ENCODE peak calls at places on chromosomes 11 and 22, in four cellular contexts. B is lower leg skin, P is IMR-90, R is spleen. F is an unnamed sample.

GRCh38 chr11:110951041-110951440 is 238.8 kb upstream of the ARHGAP20 start:
- DNase-seq in B (no peak), R (no peak), P (no peak), F (no peak)

GRCh38 chr11:33103836-33104235 is 57.4 kb downstream of the CSTF3 start:
- DNase-seq in B (no peak), P (no peak), R (no peak), F (no peak)

GRCh38 chr22:47420211-47420610 is 657.8 kb downstream of the TBC1D22A start:
- DNase-seq in B (no peak), R (no peak), P (no peak), F (no peak)

GRCh38 chr11:86988351-86988881 is 33.2 kb upstream of the FZD4 start:
- DNase-seq in B (no peak), R (no peak), P (no peak), F (no peak)

GRCh38 chr22:20413217-20414058 is 19.5 kb downstream of the ZNF74 start:
- DNase-seq in B (no peak), R (peak; percentile 23), P (no peak), F (no peak)

GRCh38 chr22:37553725-37554124 is 6.6 kb upstream of the CDC42EP1 start:
- DNase-seq in P (no peak), R (no peak), B (no peak), F (no peak)

GRCh38 chr11:92765965-92766371 is 203.5 kb upstream of the MTNR1B start:
- DNase-seq in R (peak; percentile 76), B (no peak), P (peak; percentile 2), F (peak; percentile 37)

GRCh38 chr11:48001438-48002021 is 21.2 kb downstream of the PTPRJ start:
- DNase-seq in P (peak; percentile 94), B (no peak), R (peak; percentile 83), F (no peak)

GRCh38 chr22:46569055-46569847 is 31.8 kb upstream of the CELSR1 start:
- DNase-seq in P (no peak), R (peak; percentile 68), B (no peak), F (peak; percentile 6)

GRCh38 chr11:45280449-45280848 is 5.7 kb downstream of the SYT13 start:
- DNase-seq in B (no peak), P (peak; percentile 0), R (no peak), F (peak; percentile 60)

GRCh38 chr22:25696763-25697710 is 45.0 kb upstream of the MYO18B start:
- DNase-seq in R (no peak), P (no peak), B (no peak), F (no peak)

GRCh38 chr22:31106651-31107205 is 640 bp downstream of the SELENOM start:
- DNase-seq in R (no peak), P (peak; percentile 55), B (no peak), F (peak; percentile 29)

GRCh38 chr22:20232237-20232598 is 35.9 kb downstream of the RTN4R start:
- DNase-seq in R (no peak), P (no peak), B (no peak), F (no peak)

GRCh38 chr11:129723964-129724291 is 91.7 kb upstream of the TMEM45B start:
- DNase-seq in R (no peak), P (no peak), B (no peak), F (no peak)

GRCh38 chr11:94325681-94326080 is 21.3 kb downstream of the IZUMO1R start:
- DNase-seq in B (no peak), P (peak; percentile 19), R (no peak), F (no peak)

GRCh38 chr22:49306632-49306975 is 521.1 kb downstream of the BRD1 start:
- DNase-seq in P (no peak), R (peak; percentile 35), B (no peak), F (no peak)

GRCh38 chr11:119306373-119306890 is 10.5 kb downstream of the MCAM start:
- DNase-seq in P (peak; percentile 42), R (no peak), B (no peak), F (peak; percentile 77)

GRCh38 chr22:33605686-33606085 is 314.6 kb downstream of the LARGE1 start:
- DNase-seq in P (no peak), R (no peak), B (no peak), F (no peak)

GRCh38 chr11:105004021-105004420 is 18.9 kb downstream of the CASP5 start:
- DNase-seq in R (no peak), P (no peak), B (no peak), F (no peak)

GRCh38 chr11:36431429-36432092 is 78.5 kb downstream of the TRAF6 start:
- DNase-seq in R (no peak), P (peak; percentile 98), B (no peak), F (peak; percentile 90)

GRCh38 chr11:11849127-11849746 is 7.5 kb downstream of the USP47 start:
- DNase-seq in P (peak; percentile 62), R (peak; percentile 80), B (peak; percentile 40), F (peak; percentile 58)

GRCh38 chr11:99739464-99740089 is 718.8 kb downstream of the CNTN5 start:
- DNase-seq in R (no peak), P (peak; percentile 40), B (no peak), F (peak; percentile 16)

GRCh38 chr22:48494968-48495750 is 1332.5 kb downstream of the BRD1 start:
- DNase-seq in B (no peak), P (no peak), R (peak; percentile 54), F (no peak)

GRCh38 chr11:128733440-128734115 is 39.7 kb downstream of the FLI1 start:
- DNase-seq in R (no peak), P (peak; percentile 66), B (no peak), F (no peak)

GRCh38 chr11:18802381-18803257 is 11.0 kb upstream of the PTPN5 start:
- DNase-seq in B (peak; percentile 53), R (no peak), P (peak; percentile 71), F (peak; percentile 78)

GRCh38 chr11:69637956-69638871 is 2.7 kb upstream of the CCND1 start:
- DNase-seq in B (no peak), R (peak; percentile 80), P (peak; percentile 65), F (peak; percentile 60)

GRCh38 chr11:62223095-62223494 is 14.6 kb downstream of the SCGB2A1 start:
- DNase-seq in P (no peak), R (no peak), B (no peak), F (no peak)

GRCh38 chr22:26066534-26066933 is 102.7 kb upstream of the SEZ6L start:
- DNase-seq in P (no peak), R (no peak), B (no peak), F (no peak)

GRCh38 chr11:74091549-74091948 is 79.3 kb downstream of the C2CD3 start:
- DNase-seq in R (no peak), P (no peak), B (no peak), F (no peak)

GRCh38 chr11:74086242-74086884 is 77.5 kb upstream of the UCP3 start:
- DNase-seq in P (no peak), B (no peak), R (no peak), F (no peak)

GRCh38 chr11:74092425-74092824 is 78.4 kb downstream of the C2CD3 start:
- DNase-seq in P (no peak), B (no peak), R (no peak), F (no peak)

GRCh38 chr11:74094393-74094792 is 76.4 kb downstream of the C2CD3 start:
- DNase-seq in P (no peak), R (no peak), B (no peak), F (no peak)

DNA sequence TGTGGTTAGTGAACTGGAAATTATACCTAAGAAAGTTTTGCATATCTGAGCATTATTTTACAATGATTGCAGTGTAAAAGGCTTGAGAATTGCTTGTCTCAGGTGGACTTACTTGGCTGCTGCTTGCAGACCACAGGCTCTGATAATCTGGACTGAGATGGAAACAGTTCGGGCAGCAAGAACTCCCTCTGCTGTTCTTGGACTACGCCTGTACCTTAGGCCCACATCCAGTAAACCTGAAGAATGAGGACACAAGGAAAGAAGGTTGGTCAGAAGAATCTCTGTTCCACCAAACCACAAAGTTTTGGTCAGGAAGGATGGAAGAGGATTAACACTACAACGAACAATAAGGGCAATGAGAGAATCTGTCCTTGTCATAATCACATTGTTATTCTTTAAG is 80.1 kb downstream of the C2CD3 start:
- DNase-seq in B (no peak), R (no peak), P (peak; percentile 29), F (no peak)
- TF ChIP-seq CTCF in B (no peak), R (no peak), P (peak; percentile 21), F (no peak)

GRCh38 chr22:42076764-42077485 is 2.6 kb upstream of the SMDT1 start:
- DNase-seq in B (no peak), R (peak; percentile 28), P (no peak), F (peak; percentile 56)

GRCh38 chr22:42078469-42079318 is 806 bp upstream of the SMDT1 start:
- DNase-seq in R (no peak), P (no peak), B (no peak), F (peak; percentile 68)

GRCh38 chr22:42080287-42080686 is 787 bp downstream of the SMDT1 start:
- DNase-seq in B (no peak), P (peak; percentile 53), R (peak; percentile 82), F (peak; percentile 77)

GRCh38 chr22:42077486-42078125 is 1.9 kb upstream of the SMDT1 start:
- DNase-seq in P (no peak), R (peak; percentile 81), B (no peak), F (no peak)

DNA sequence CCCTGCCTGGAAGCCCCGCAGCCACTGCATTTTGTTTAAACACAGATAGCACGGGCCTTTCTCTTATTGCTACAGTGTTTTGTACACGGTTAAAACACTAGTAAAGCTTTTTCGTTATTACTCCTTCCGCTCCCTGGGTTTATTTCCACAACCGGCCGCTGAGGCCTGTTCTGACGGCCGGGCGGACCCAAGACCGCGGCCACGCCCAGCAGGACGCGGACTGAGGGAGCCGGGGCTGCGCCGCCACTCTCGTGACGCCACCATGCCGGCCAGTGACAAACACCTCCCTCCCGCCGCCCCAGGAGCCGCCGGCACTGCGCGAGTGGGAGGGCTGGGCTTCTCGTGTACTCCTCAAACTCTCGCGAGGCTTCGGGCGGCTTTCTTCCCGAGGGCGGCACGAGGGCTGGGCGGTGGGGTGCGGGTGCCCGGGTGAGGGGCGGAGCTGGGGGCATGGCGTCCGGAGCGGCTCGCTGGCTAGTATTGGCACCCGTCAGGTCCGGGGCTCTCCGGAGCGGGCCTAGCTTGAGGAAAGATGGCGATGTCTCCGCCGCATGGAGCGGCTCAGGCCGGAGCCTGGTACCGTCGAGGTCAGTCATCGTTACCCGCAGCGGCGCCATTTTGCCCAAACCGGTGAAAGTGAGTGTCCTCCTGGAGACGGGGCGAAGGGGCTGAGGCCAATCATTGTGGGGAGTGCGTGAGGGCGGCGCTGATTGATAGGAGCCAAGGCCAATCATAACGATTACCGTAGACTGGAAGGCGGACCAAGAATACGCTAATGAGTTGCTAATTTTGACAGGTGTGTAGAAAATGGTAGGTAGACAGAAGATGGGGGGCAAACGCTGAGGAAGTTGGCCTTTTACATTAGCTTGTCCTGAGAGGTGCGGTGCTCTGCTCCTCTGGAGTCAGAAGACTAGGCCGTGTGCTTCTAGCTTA is at the start of gene SMDT1:
- DNase-seq in B (peak; percentile 98), P (peak; percentile 97), R (peak; percentile 100), F (peak; percentile 99)
- TF ChIP-seq POLR2A in B (no peak), P (peak; percentile 90), R (peak; percentile 86), F (peak; percentile 73)

GRCh38 chr11:1233351-1234053 is 10.6 kb downstream of the MUC5B start:
- DNase-seq in P (no peak), R (peak; percentile 56), B (no peak), F (no peak)
- TF ChIP-seq CTCF in P (no peak), R (no peak), B (no peak), F (no peak)

GRCh38 chr11:58390551-58391063 is 16.1 kb downstream of the OR5B3 start:
- DNase-seq in R (peak; percentile 56), B (no peak), P (no peak), F (no peak)
- TF ChIP-seq POLR2A in R (no peak), B (no peak), P (no peak), F (no peak)

F was measured in adrenal gland.